ENCODE peak calls at places on chromosomes 7 and 10, in ten cellular contexts. I is Right ventricle myocardium superior; L is mucosa of gallbladder; Z is astrocyte of the spinal cord; O is germinal center; H is NCI-H69; S is activated naive CD4-positive, alpha-beta T cell treated with anti-CD3 and anti-CD28 coated beads, Interleukin-2, amount 10 ng/mL, durations not matched to agents 7 days and 5 days; X is body of pancreas; U is activated T-cell treated with anti-CD3 and anti-CD28 coated beads, Interleukin-2, amount 50 U/mL, for 24 hours; K is CD8-positive, alpha-beta memory T cell. A is an unnamed sample.
A peak's percentile ranks its signal among the peaks of the same experiment; 100 is the strongest.

GRCh38 chr10:62733654-62734293 is 70.7 kb upstream of the ADO start:
- DNase-seq in I (peak; percentile 42), L (no peak), Z (no peak), O (no peak), H (no peak), S (peak; percentile 50), X (no peak), U (no peak), K (no peak), A (no peak)

GRCh38 chr7:67348171-67348570 is 351.5 kb downstream of the TYW1 start:
- DNase-seq in I (no peak), L (no peak), Z (no peak), O (no peak), H (no peak), S (no peak), X (no peak), U (no peak), K (no peak), A (no peak)

GRCh38 chr10:120221873-120222485 is 235.0 kb upstream of the PLPP4 start:
- DNase-seq in I (no peak), L (no peak), Z (peak; percentile 50), O (peak; percentile 31), H (peak; percentile 84), S (peak; percentile 22), X (peak; percentile 48), U (no peak), K (no peak), A (no peak)

GRCh38 chr10:125479059-125479458 is 203.9 kb downstream of the TEX36 start:
- DNase-seq in I (no peak), L (no peak), Z (peak; percentile 27), O (no peak), H (no peak), S (no peak), X (no peak), U (no peak), K (no peak), A (no peak)

GRCh38 chr7:70072220-70072619 is 473.9 kb downstream of the AUTS2 start:
- DNase-seq in I (no peak), L (peak; percentile 17), Z (peak; percentile 76), O (no peak), H (peak; percentile 90), S (no peak), X (no peak), U (no peak), K (no peak), A (no peak)

GRCh38 chr7:46534593-46535271 is 613.7 kb upstream of the IGFBP3 start:
- DNase-seq in I (no peak), L (no peak), Z (peak; percentile 93), O (no peak), H (peak; percentile 3), S (no peak), X (no peak), U (no peak), K (no peak), A (peak; percentile 50)

GRCh38 chr7:78311176-78311575 is 512.6 kb downstream of the PHTF2 start:
- DNase-seq in I (no peak), L (no peak), Z (no peak), O (no peak), H (no peak), S (no peak), X (no peak), U (no peak), K (no peak), A (no peak)

GRCh38 chr7:28958235-28958945 is at the start of gene TRIL:
- DNase-seq in I (peak; percentile 91), L (peak; percentile 47), Z (peak; percentile 61), O (peak; percentile 19), H (peak; percentile 95), S (no peak), X (peak; percentile 63), U (peak; percentile 32), K (no peak), A (peak; percentile 88)

GRCh38 chr7:151428393-151429231 is 11.3 kb downstream of the CRYGN start:
- DNase-seq in I (no peak), L (no peak), Z (peak; percentile 90), O (no peak), H (peak; percentile 78), S (no peak), X (no peak), U (peak; percentile 29), K (no peak), A (no peak)

GRCh38 chr10:132205650-132206376 is 19.1 kb downstream of the DPYSL4 start:
- DNase-seq in I (peak; percentile 48), L (no peak), Z (no peak), O (no peak), H (no peak), S (no peak), X (no peak), U (no peak), K (peak; percentile 23), A (peak; percentile 10)

GRCh38 chr7:17942231-17942630 is 1.9 kb upstream of the SNX13 start:
- DNase-seq in I (no peak), L (no peak), Z (no peak), O (no peak), H (peak; percentile 17), S (no peak), X (no peak), U (no peak), K (no peak), A (no peak)

GRCh38 chr7:6148724-6149360 is 117.7 kb downstream of the ANKRD61 start:
- DNase-seq in I (no peak), L (no peak), Z (no peak), O (no peak), H (no peak), S (no peak), X (no peak), U (no peak), K (no peak), A (no peak)

GRCh38 chr10:60473557-60473956 is 83.9 kb upstream of the ANK3 start:
- DNase-seq in I (no peak), L (no peak), Z (no peak), O (no peak), H (no peak), S (no peak), X (no peak), U (no peak), K (no peak), A (no peak)

GRCh38 chr7:30353932-30354607 is 69.7 kb downstream of the ZNRF2 start:
- DNase-seq in I (no peak), L (no peak), Z (no peak), O (no peak), H (peak; percentile 23), S (no peak), X (no peak), U (no peak), K (no peak), A (no peak)

GRCh38 chr10:96743988-96744585 is 23.8 kb upstream of the PIK3AP1 start:
- DNase-seq in I (no peak), L (no peak), Z (peak; percentile 18), O (no peak), H (peak; percentile 41), S (no peak), X (peak; percentile 26), U (no peak), K (no peak), A (no peak)

GRCh38 chr10:14603539-14604102 is 171.1 kb downstream of the FAM107B start:
- DNase-seq in I (no peak), L (no peak), Z (no peak), O (no peak), H (peak; percentile 52), S (peak; percentile 33), X (peak; percentile 44), U (peak; percentile 60), K (peak; percentile 55), A (no peak)

GRCh38 chr10:78264361-78264760 is 230.7 kb downstream of the RPS24 start:
- DNase-seq in I (no peak), L (no peak), Z (no peak), O (no peak), H (no peak), S (no peak), X (no peak), U (no peak), K (no peak), A (no peak)

GRCh38 chr7:147483634-147484292 is 1106.8 kb upstream of the C7orf33 start:
- DNase-seq in I (no peak), L (no peak), Z (no peak), O (no peak), H (peak; percentile 21), S (no peak), X (no peak), U (no peak), K (no peak), A (no peak)

GRCh38 chr7:104529567-104529966 is 201.2 kb downstream of the LHFPL3 start:
- DNase-seq in I (no peak), L (no peak), Z (no peak), O (no peak), H (no peak), S (no peak), X (no peak), U (no peak), K (no peak), A (no peak)

GRCh38 chr7:141039366-141039765 is 24.6 kb upstream of the MRPS33 start:
- DNase-seq in I (no peak), L (no peak), Z (no peak), O (no peak), H (no peak), S (no peak), X (no peak), U (no peak), K (no peak), A (no peak)

GRCh38 chr7:7306231-7306630 is 123.9 kb downstream of the C1GALT1 start:
- DNase-seq in I (no peak), L (peak; percentile 68), Z (no peak), O (no peak), H (peak; percentile 44), S (no peak), X (no peak), U (no peak), K (no peak), A (no peak)

GRCh38 chr7:28329616-28330373 is 82.5 kb upstream of the CREB5 start:
- DNase-seq in I (peak; percentile 45), L (no peak), Z (no peak), O (no peak), H (peak; percentile 85), S (peak; percentile 43), X (no peak), U (no peak), K (no peak), A (no peak)

GRCh38 chr10:130430291-130430690 is 294.1 kb downstream of the GLRX3 start:
- DNase-seq in I (no peak), L (no peak), Z (no peak), O (no peak), H (no peak), S (no peak), X (no peak), U (no peak), K (no peak), A (no peak)

GRCh38 chr7:29091722-29092121 is 54.6 kb downstream of the CPVL start:
- DNase-seq in I (no peak), L (no peak), Z (peak; percentile 2), O (peak; percentile 64), H (peak; percentile 82), S (peak; percentile 31), X (no peak), U (no peak), K (no peak), A (no peak)

GRCh38 chr7:115775981-115776380 is 254.6 kb downstream of the TFEC start:
- DNase-seq in I (no peak), L (peak; percentile 14), Z (no peak), O (no peak), H (no peak), S (no peak), X (peak; percentile 11), U (no peak), K (no peak), A (no peak)

GRCh38 chr10:17512341-17513001 is 58.1 kb upstream of the ST8SIA6 start:
- DNase-seq in I (no peak), L (peak; percentile 32), Z (peak; percentile 98), O (no peak), H (no peak), S (no peak), X (peak; percentile 77), U (no peak), K (no peak), A (peak; percentile 80)

GRCh38 chr10:68135922-68136718 is 26.8 kb downstream of the MYPN start:
- DNase-seq in I (no peak), L (no peak), Z (peak; percentile 80), O (no peak), H (peak; percentile 13), S (no peak), X (no peak), U (no peak), K (no peak), A (no peak)

GRCh38 chr10:3023892-3024291 is 43.5 kb upstream of the PFKP start:
- DNase-seq in I (no peak), L (no peak), Z (no peak), O (no peak), H (no peak), S (no peak), X (no peak), U (no peak), K (no peak), A (no peak)

A was measured in left cardiac atrium.